ENCODE peak calls at places on chromosomes 4 and X, in four cellular contexts. Z, M, F and K are unnamed samples.

GRCh38 chr4:972651-973424 is 531 bp downstream of the DGKQ start:
- DNase-seq in Z (peak), M (no peak), F (no peak), K (no peak)

GRCh38 chr4:100510551-100510950 is 7.3 kb downstream of the EMCN start:
- DNase-seq in Z (peak), M (no peak), F (no peak), K (no peak)

GRCh38 chr4:52421811-52422213 is 237.3 kb downstream of the USP46 start:
- DNase-seq in Z (no peak), M (no peak), F (no peak), K (no peak)

GRCh38 chr4:25834411-25835107 is 28.2 kb downstream of the SEL1L3 start:
- DNase-seq in Z (no peak), M (no peak), F (no peak), K (no peak)

GRCh38 chrX:126836195-126836594 is 16.7 kb downstream of the PRR32 start:
- DNase-seq in Z (no peak), M (no peak), F (no peak), K (no peak)

GRCh38 chr4:159137176-159137575 is 34.3 kb downstream of the RAPGEF2 start:
- DNase-seq in Z (no peak), M (no peak), F (no peak), K (no peak)

GRCh38 chr4:1565598-1566295 is 118.4 kb downstream of the FAM53A start:
- DNase-seq in Z (no peak), M (no peak), F (no peak), K (no peak)

GRCh38 chr4:83870551-83870950 is 334.6 kb downstream of the GPAT3 start:
- DNase-seq in Z (no peak), M (no peak), F (no peak), K (no peak)

GRCh38 chr4:96073446-96073845 is 233.6 kb downstream of the PDHA2 start:
- DNase-seq in Z (peak), M (no peak), F (no peak), K (no peak)

GRCh38 chrX:119073911-119074310 is 1.1 kb downstream of the CT47C1 start:
- DNase-seq in Z (no peak), M (no peak), F (no peak), K (no peak)

GRCh38 chrX:7318661-7319060 is 170.7 kb upstream of the PUDP start:
- DNase-seq in Z (no peak), M (no peak), F (no peak), K (no peak)

GRCh38 chr4:154073107-154073817 is 284.4 kb upstream of the SFRP2 start:
- DNase-seq in Z (peak), M (no peak), F (no peak), K (peak)

GRCh38 chr4:1487761-1488160 is 81.5 kb upstream of the NKX1-1 start:
- DNase-seq in Z (no peak), M (no peak), F (no peak), K (no peak)

GRCh38 chrX:10041383-10041782 is 74.2 kb downstream of the CLDN34 start:
- DNase-seq in Z (no peak), M (no peak), F (no peak), K (no peak)

GRCh38 chrX:78708830-78709229 is 38.7 kb upstream of the LPAR4 start:
- DNase-seq in Z (no peak), M (no peak), F (no peak), K (no peak)

GRCh38 chrX:40243699-40244098 is 145.9 kb upstream of the BCOR start:
- DNase-seq in Z (no peak), M (no peak), F (no peak), K (no peak)

GRCh38 chrX:147476008-147476407 is 435.7 kb upstream of the FMR1 start:
- DNase-seq in Z (peak), M (peak), F (peak), K (no peak)

GRCh38 chr4:110271986-110272385 is 73.6 kb upstream of the ELOVL6 start:
- DNase-seq in Z (no peak), M (no peak), F (no peak), K (no peak)

GRCh38 chr4:87465739-87466366 is 43.5 kb downstream of the NUDT9 start:
- DNase-seq in Z (peak), M (no peak), F (no peak), K (no peak)

GRCh38 chrX:63581390-63581789 is 203.6 kb downstream of the ARHGEF9 start:
- DNase-seq in Z (no peak), M (no peak), F (no peak), K (no peak)

GRCh38 chr4:175330236-175330635 is 412.1 kb downstream of the ADAM29 start:
- DNase-seq in Z (peak), M (no peak), F (no peak), K (no peak)

GRCh38 chr4:7158081-7158750 is 34.1 kb upstream of the SORCS2 start:
- DNase-seq in Z (no peak), M (no peak), F (no peak), K (no peak)

GRCh38 chrX:123961268-123962005 is at the start of gene STAG2:
- DNase-seq in Z (peak), M (peak), F (peak), K (peak)

GRCh38 chr4:38160487-38161207 is 200.4 kb downstream of the PTTG2 start:
- DNase-seq in Z (peak), M (peak), F (no peak), K (no peak)

GRCh38 chrX:150935466-150935865 is 37.0 kb upstream of the CD99L2 start:
- DNase-seq in Z (peak), M (no peak), F (no peak), K (no peak)

GRCh38 chr4:2365054-2365912 is 53.2 kb downstream of the ZFYVE28 start:
- DNase-seq in Z (no peak), M (peak), F (no peak), K (no peak)

GRCh38 chr4:14879643-14880042 is 122.6 kb upstream of the CPEB2 start:
- DNase-seq in Z (no peak), M (no peak), F (no peak), K (no peak)

GRCh38 chrX:96569034-96569433 is 115.6 kb upstream of the DIAPH2 start:
- DNase-seq in Z (no peak), M (no peak), F (no peak), K (no peak)

GRCh38 chr4:165288639-165289428 is 38.6 kb upstream of the MSMO1 start:
- DNase-seq in Z (peak), M (no peak), F (no peak), K (no peak)

GRCh38 chr4:25020240-25020639 is 10.5 kb downstream of the LGI2 start:
- DNase-seq in Z (peak), M (no peak), F (no peak), K (no peak)

GRCh38 chrX:10399152-10399741 is 221.1 kb downstream of the MID1 start:
- DNase-seq in Z (no peak), M (no peak), F (no peak), K (no peak)

GRCh38 chrX:17655232-17656034 is 81.9 kb upstream of the SCML1 start:
- DNase-seq in Z (peak), M (no peak), F (no peak), K (no peak)

GRCh38 chrX:1673337-1673736 is 58.5 kb downstream of the ASMT start:
- DNase-seq in Z (peak), M (no peak), F (no peak), K (no peak)

GRCh38 chr4:80261989-80262600 is 4.4 kb upstream of the FGF5 start:
- DNase-seq in Z (no peak), M (no peak), F (no peak), K (no peak)

GRCh38 chrX:1763294-1763693 is 148.4 kb downstream of the ASMT start:
- DNase-seq in Z (no peak), M (no peak), F (no peak), K (no peak)

GRCh38 chr4:112766422-112766821 is 129.5 kb downstream of the LARP7 start:
- DNase-seq in Z (peak), M (no peak), F (no peak), K (no peak)

GRCh38 chr4:7811536-7812190 is 128.0 kb downstream of the AFAP1 start:
- DNase-seq in Z (peak), M (no peak), F (no peak), K (no peak)